ENCODE peak calls at places on chromosomes 5 and 9, in four cellular contexts. D is lower lobe of right lung, G is cardiac fibroblast, A is heart right ventricle. O is an unnamed sample.
A peak's percentile ranks its signal among the peaks of the same experiment; 100 is the strongest.

GRCh38 chr5:145479862-145480261 is 355.3 kb downstream of the PRELID2 start:
- DNase-seq in D (no peak), A (no peak), G (peak; percentile 76), O (no peak)

GRCh38 chr5:83899351-83899970 is 178.8 kb upstream of the HAPLN1 start:
- DNase-seq in G (peak; percentile 43), A (no peak), D (no peak), O (no peak)

GRCh38 chr5:60577116-60577515 is 122.8 kb downstream of the DEPDC1B start:
- DNase-seq in G (no peak), A (no peak), D (no peak), O (no peak)

GRCh38 chr9:116546711-116547581 is 140.2 kb upstream of the TRIM32 start:
- DNase-seq in A (no peak), G (peak; percentile 62), D (no peak), O (no peak)

GRCh38 chr9:98021306-98022040 is 35.1 kb upstream of the NANS start:
- DNase-seq in A (peak; percentile 51), G (no peak), D (no peak), O (no peak)

GRCh38 chr5:133421394-133421793 is 190.9 kb downstream of the FSTL4 start:
- DNase-seq in G (peak; percentile 14), A (no peak), D (no peak), O (no peak)

GRCh38 chr5:13331585-13331984 is 612.9 kb downstream of the DNAH5 start:
- DNase-seq in D (peak; percentile 35), G (no peak), A (no peak), O (no peak)

GRCh38 chr5:151719228-151719861 is 32.6 kb upstream of the SPARC start:
- DNase-seq in A (peak; percentile 25), D (no peak), G (peak; percentile 82), O (no peak)

GRCh38 chr9:101691657-101692056 is 46.8 kb downstream of the GRIN3A start:
- DNase-seq in A (no peak), D (no peak), G (no peak), O (no peak)

GRCh38 chr5:178356459-178356872 is 123.9 kb upstream of the PHYKPL start:
- DNase-seq in D (no peak), A (peak; percentile 54), G (no peak), O (no peak)

GRCh38 chr5:54460181-54460919 is 4.9 kb downstream of the HSPB3 start:
- DNase-seq in D (no peak), G (peak; percentile 25), A (no peak), O (no peak)

GRCh38 chr9:4662989-4663792 is 1.1 kb downstream of the PLPP6 start:
- DNase-seq in G (no peak), A (no peak), D (no peak), O (no peak)

GRCh38 chr9:80707120-80707519 is 982.2 kb downstream of the TLE1 start:
- DNase-seq in G (peak; percentile 67), A (no peak), D (no peak), O (no peak)

GRCh38 chr5:56080375-56081052 is 85.8 kb upstream of the IL6ST start:
- DNase-seq in A (no peak), D (no peak), G (no peak), O (no peak)

GRCh38 chr5:178201927-178202235 is 2.5 kb upstream of the HNRNPAB start:
- DNase-seq in G (no peak), D (no peak), A (no peak), O (no peak)

GRCh38 chr5:135319458-135319857 is 79.6 kb downstream of the MACROH2A1 start:
- DNase-seq in G (no peak), A (no peak), D (no peak), O (no peak)

GRCh38 chr5:161507591-161507990 is 38.9 kb downstream of the GABRB2 start:
- DNase-seq in G (no peak), D (no peak), A (no peak), O (no peak)

GRCh38 chr9:129309906-129310305 is 131.8 kb upstream of the IER5L start:
- DNase-seq in A (no peak), D (peak; percentile 20), G (no peak), O (no peak)

GRCh38 chr5:14156611-14157493 is 13.7 kb downstream of the TRIO start:
- DNase-seq in D (no peak), A (no peak), G (peak; percentile 98), O (no peak)

GRCh38 chr5:156893517-156893916 is 43.4 kb downstream of the PPP1R2B start:
- DNase-seq in D (no peak), A (no peak), G (no peak), O (no peak)

GRCh38 chr5:143772621-143773020 is 39.3 kb upstream of the HMHB1 start:
- DNase-seq in G (no peak), D (no peak), A (no peak), O (no peak)

GRCh38 chr9:13351768-13352386 is 72.4 kb upstream of the MPDZ start:
- DNase-seq in D (no peak), G (peak; percentile 84), A (no peak), O (peak; percentile 66)

GRCh38 chr5:136686192-136686872 is 321.0 kb upstream of the TRPC7 start:
- DNase-seq in G (peak; percentile 57), D (no peak), A (no peak), O (peak; percentile 6)

GRCh38 chr9:68447611-68448010 is 91.2 kb downstream of the PGM5 start:
- DNase-seq in D (no peak), G (no peak), A (peak; percentile 15), O (no peak)

GRCh38 chr5:134140530-134141201 is 26.2 kb downstream of the TCF7 start:
- DNase-seq in G (peak; percentile 82), A (no peak), D (peak; percentile 68), O (peak; percentile 82)

GRCh38 chr5:100423330-100423729 is 111.8 kb upstream of the FAM174A start:
- DNase-seq in A (no peak), D (no peak), G (no peak), O (no peak)

GRCh38 chr5:78113689-78114088 is 180.8 kb downstream of the AP3B1 start:
- DNase-seq in A (no peak), D (no peak), G (no peak), O (no peak)

GRCh38 chr9:16068476-16068875 is 515.6 kb downstream of the CCDC171 start:
- DNase-seq in G (peak; percentile 39), D (no peak), A (no peak), O (no peak)

GRCh38 chr9:132547976-132548730 is 34.3 kb upstream of the BARHL1 start:
- DNase-seq in G (no peak), D (no peak), A (no peak), O (no peak)

GRCh38 chr9:12274577-12274976 is 418.6 kb upstream of the TYRP1 start:
- DNase-seq in D (no peak), G (no peak), A (no peak), O (no peak)

GRCh38 chr9:98992885-98993569 is 49.3 kb downstream of the COL15A1 start:
- DNase-seq in A (no peak), D (no peak), G (peak; percentile 55), O (no peak)

GRCh38 chr9:128642675-128643074 is 14.0 kb downstream of the DYNC2I2 start:
- DNase-seq in A (no peak), D (no peak), G (no peak), O (no peak)

GRCh38 chr9:127634698-127635097 is 22.6 kb downstream of the STXBP1 start:
- DNase-seq in D (no peak), G (no peak), A (no peak), O (no peak)

GRCh38 chr5:169980418-169981053 is at the start of gene INSYN2B:
- DNase-seq in D (peak; percentile 47), A (peak; percentile 36), G (peak; percentile 96), O (peak; percentile 48)

GRCh38 chr5:9782806-9783560 is 152.8 kb upstream of the TAS2R1 start:
- DNase-seq in D (no peak), A (no peak), G (peak; percentile 38), O (no peak)

GRCh38 chr9:111094433-111095421 is 56.5 kb upstream of the LPAR1 start:
- DNase-seq in D (no peak), A (no peak), G (peak; percentile 77), O (no peak)

DNA sequence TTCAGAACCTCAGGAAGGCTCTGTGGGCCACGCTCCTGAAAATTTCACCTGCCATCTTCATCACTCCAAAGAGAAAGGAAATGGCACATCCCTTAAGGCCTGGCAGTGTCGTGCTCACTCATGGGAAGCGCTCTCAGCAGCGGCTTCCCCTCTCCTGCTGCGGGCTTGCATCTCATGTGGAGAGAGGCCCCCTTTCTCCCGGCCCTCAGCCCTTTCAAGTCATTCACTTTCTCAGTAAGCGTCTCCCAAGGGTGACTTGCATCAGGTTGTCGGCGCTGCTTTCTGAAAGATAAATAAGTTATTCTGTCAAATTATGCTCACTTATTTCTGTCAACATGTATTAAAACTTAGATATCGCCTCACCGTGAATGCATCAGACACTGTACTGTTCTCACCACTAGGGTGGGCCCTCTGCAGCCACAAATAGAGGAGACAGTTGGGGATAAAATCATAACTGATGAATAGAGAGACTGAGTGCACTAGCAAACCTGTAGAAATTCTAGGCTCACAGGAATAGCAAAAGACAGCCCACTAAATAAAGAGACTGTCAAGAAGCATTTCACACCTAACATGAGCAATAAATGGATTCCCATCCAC is 174.6 kb downstream of the RFK start:
- DNase-seq in D (no peak), A (no peak), G (peak; percentile 47), O (no peak)
- TF ChIP-seq CTCF in D (no peak), A (peak; percentile 49), G (peak; percentile 54), O (peak; percentile 19)

GRCh38 chr5:110510146-110510545 is 216.3 kb downstream of the TMEM232 start:
- DNase-seq in A (no peak), D (no peak), G (no peak), O (no peak)

GRCh38 chr5:110506378-110506777 is 220.1 kb downstream of the TMEM232 start:
- DNase-seq in G (no peak), A (no peak), D (no peak), O (no peak)

GRCh38 chr5:110512266-110512665 is 214.2 kb downstream of the TMEM232 start:
- DNase-seq in A (no peak), G (no peak), D (no peak), O (no peak)

DNA sequence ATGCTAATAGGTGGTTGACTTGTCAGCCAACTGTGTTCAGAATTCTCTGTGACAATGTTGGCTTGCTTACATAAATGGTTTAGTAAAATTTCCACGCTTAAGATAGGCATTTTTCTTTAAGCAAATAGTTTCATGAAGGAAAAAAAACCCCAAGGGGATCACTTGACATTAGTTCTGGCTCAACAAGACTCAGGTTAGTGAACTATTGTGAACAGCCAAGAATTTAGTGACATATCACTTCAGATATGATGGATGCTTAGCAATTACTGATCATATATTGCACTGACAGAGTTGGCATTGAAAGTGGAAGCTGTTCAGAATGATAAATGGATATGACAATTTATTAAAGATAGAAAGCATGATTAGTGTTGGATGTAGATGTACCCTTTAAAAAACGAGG is 218.5 kb downstream of the TMEM232 start:
- DNase-seq in A (no peak), G (no peak), D (no peak), O (no peak)
- TF ChIP-seq CTCF in A (no peak), G (no peak), D (no peak), O (no peak)

GRCh38 chr5:171850354-171850947 is 64.8 kb downstream of the SMIM23 start:
- DNase-seq in G (peak; percentile 17), A (no peak), D (no peak), O (no peak)
- TF ChIP-seq CTCF in G (peak; percentile 7), A (peak; percentile 26), D (no peak), O (peak; percentile 58)

DNA sequence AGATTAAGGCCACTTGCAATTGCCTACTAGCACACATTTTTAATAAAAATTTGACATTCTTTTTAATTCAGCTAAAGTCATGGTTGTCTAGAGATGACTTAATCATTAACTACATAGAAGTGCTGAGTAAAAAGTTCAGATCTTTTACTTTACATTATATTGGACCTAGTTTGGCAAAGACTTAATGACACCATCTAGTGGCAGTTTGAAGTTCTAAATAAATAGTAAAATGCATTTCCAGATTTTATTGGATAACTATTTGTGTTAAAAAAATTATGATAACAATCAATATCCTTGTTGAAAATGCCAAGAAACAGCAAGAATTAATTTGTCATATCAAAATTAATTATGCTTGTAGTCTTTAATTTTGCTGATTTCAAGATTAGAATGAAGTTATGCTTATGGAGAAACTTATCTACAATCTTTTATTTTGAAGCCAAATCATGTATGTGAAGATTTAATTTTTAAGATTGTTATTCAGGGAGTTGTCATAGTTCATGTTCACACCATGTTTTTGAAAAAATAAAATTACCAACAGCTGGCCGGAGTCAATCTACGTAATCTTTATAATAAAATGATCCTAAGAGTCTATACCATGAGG is 69.6 kb upstream of the PJA2 start:
- DNase-seq in A (no peak), D (no peak), G (peak; percentile 54), O (no peak)
- TF ChIP-seq CTCF in A (peak; percentile 44), D (peak; percentile 33), G (peak; percentile 50), O (peak; percentile 50)